ENCODE peak calls at places on chromosome 14, in five cellular contexts. One of them, this sample, is unnamed.

GRCh38 chr14:94054936-94055335 is 26.1 kb downstream of the DDX24 start:
- DNase-seq in mesendoderm: no peak
- DNase-seq in IMR-90: no peak
- DNase-seq in H9: no peak
- DNase-seq in mesenchymal stem cell: no peak
- DNase-seq in this sample: no peak

GRCh38 chr14:57290753-57291152 is 22.0 kb downstream of the AP5M1 start:
- DNase-seq in mesenchymal stem cell: no peak
- DNase-seq in H9: no peak
- DNase-seq in mesendoderm: no peak
- DNase-seq in IMR-90: no peak
- DNase-seq in this sample: peak; percentile 70

GRCh38 chr14:105322791-105323556 is 8.4 kb downstream of the PACS2 start:
- DNase-seq in mesendoderm: no peak
- DNase-seq in mesenchymal stem cell: no peak
- DNase-seq in H9: peak; percentile 25
- DNase-seq in IMR-90: no peak
- DNase-seq in this sample: no peak

GRCh38 chr14:64937821-64938193 is 4.7 kb downstream of the GPX2 start:
- DNase-seq in mesendoderm: no peak
- DNase-seq in mesenchymal stem cell: peak; percentile 23
- DNase-seq in H9: no peak
- DNase-seq in IMR-90: peak; percentile 15
- DNase-seq in this sample: no peak

GRCh38 chr14:91330846-91331245 is 86.3 kb upstream of the GPR68 start:
- DNase-seq in mesenchymal stem cell: no peak
- DNase-seq in H9: no peak
- DNase-seq in mesendoderm: no peak
- DNase-seq in IMR-90: no peak
- DNase-seq in this sample: no peak

GRCh38 chr14:100392266-100392850 is 69.2 kb downstream of the SLC25A47 start:
- DNase-seq in mesenchymal stem cell: peak; percentile 59
- DNase-seq in IMR-90: peak; percentile 44
- DNase-seq in mesendoderm: no peak
- DNase-seq in H9: no peak
- DNase-seq in this sample: no peak

GRCh38 chr14:33393155-33393894 is 454.6 kb downstream of the NPAS3 start:
- DNase-seq in mesendoderm: no peak
- DNase-seq in H9: no peak
- DNase-seq in mesenchymal stem cell: peak; percentile 64
- DNase-seq in IMR-90: no peak
- DNase-seq in this sample: no peak

GRCh38 chr14:72824051-72824450 is 69.8 kb downstream of the DPF3 start:
- DNase-seq in mesenchymal stem cell: no peak
- DNase-seq in IMR-90: no peak
- DNase-seq in mesendoderm: peak; percentile 38
- DNase-seq in H9: no peak
- DNase-seq in this sample: no peak

GRCh38 chr14:48027115-48027514 is 351.7 kb upstream of the MDGA2 start:
- DNase-seq in mesendoderm: no peak
- DNase-seq in mesenchymal stem cell: no peak
- DNase-seq in IMR-90: no peak
- DNase-seq in H9: no peak
- DNase-seq in this sample: no peak
- H2BK120ac ChIP-seq in mesendoderm: no peak overlapping the region
- H2BK120ac ChIP-seq in mesenchymal stem cell: no peak overlapping the region
- H2BK120ac ChIP-seq in IMR-90: no peak overlapping the region
- H2BK120ac ChIP-seq in H9: no peak overlapping the region
- H2BK120ac ChIP-seq in this sample: no peak overlapping the region

GRCh38 chr14:70642313-70643235 is 858 bp downstream of the TTC9 start:
- DNase-seq in mesenchymal stem cell: no peak
- DNase-seq in H9: no peak
- DNase-seq in IMR-90: no peak
- DNase-seq in mesendoderm: peak; percentile 88
- DNase-seq in this sample: no peak
- H3K4ac ChIP-seq in mesenchymal stem cell: no peak overlapping the region
- H3K4ac ChIP-seq in H9: no peak overlapping the region
- H3K4ac ChIP-seq in IMR-90: no peak overlapping the region
- H3K4ac ChIP-seq in mesendoderm: peak overlapping the region; percentile 88
- H3K4ac ChIP-seq in this sample: no peak overlapping the region

DNA sequence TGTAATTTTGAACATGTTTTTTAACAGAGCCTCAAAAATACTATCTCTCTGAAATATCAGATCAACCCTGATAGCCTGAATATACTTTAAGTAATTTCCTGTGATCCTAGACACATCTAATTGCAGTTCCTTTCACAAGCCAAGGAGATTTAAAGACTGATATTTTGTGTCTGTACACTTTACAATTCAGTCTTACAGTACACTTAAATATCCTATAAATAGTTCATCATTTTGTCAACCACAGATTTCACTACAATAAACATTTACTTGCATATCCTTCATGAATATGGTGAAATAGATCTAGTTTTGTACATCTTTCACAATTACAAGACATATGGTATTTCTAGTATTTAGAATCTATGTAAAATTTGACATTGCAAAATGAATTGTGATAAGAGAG is 161.0 kb downstream of the PAX9 start:
- DNase-seq in IMR-90: no peak
- DNase-seq in mesenchymal stem cell: no peak
- DNase-seq in H9: no peak
- DNase-seq in mesendoderm: no peak
- DNase-seq in this sample: no peak
- H4K8ac ChIP-seq in IMR-90: no peak overlapping the region
- H4K8ac ChIP-seq in mesenchymal stem cell: no peak overlapping the region
- H4K8ac ChIP-seq in H9: no peak overlapping the region
- H4K8ac ChIP-seq in mesendoderm: no peak overlapping the region
- H4K8ac ChIP-seq in this sample: no peak overlapping the region

GRCh38 chr14:95208598-95208997 is 51.3 kb upstream of the DICER1 start:
- DNase-seq in H9: no peak
- DNase-seq in mesendoderm: no peak
- DNase-seq in IMR-90: no peak
- DNase-seq in mesenchymal stem cell: no peak
- DNase-seq in this sample: no peak

GRCh38 chr14:95207475-95208253 is 50.3 kb upstream of the DICER1 start:
- DNase-seq in H9: no peak
- DNase-seq in mesendoderm: no peak
- DNase-seq in IMR-90: no peak
- DNase-seq in mesenchymal stem cell: no peak
- DNase-seq in this sample: no peak

GRCh38 chr14:95211721-95212504 is 54.6 kb upstream of the DICER1 start:
- DNase-seq in mesenchymal stem cell: no peak
- DNase-seq in H9: no peak
- DNase-seq in IMR-90: no peak
- DNase-seq in mesendoderm: no peak
- DNase-seq in this sample: no peak

GRCh38 chr14:95213774-95214173 is 56.4 kb upstream of the DICER1 start:
- DNase-seq in mesendoderm: no peak
- DNase-seq in IMR-90: no peak
- DNase-seq in mesenchymal stem cell: no peak
- DNase-seq in H9: no peak
- DNase-seq in this sample: no peak

GRCh38 chr14:95210699-95211098 is 53.4 kb upstream of the DICER1 start:
- DNase-seq in mesendoderm: no peak
- DNase-seq in IMR-90: no peak
- DNase-seq in H9: no peak
- DNase-seq in mesenchymal stem cell: no peak
- DNase-seq in this sample: no peak
- H2BK120ac ChIP-seq in mesendoderm: no peak overlapping the region
- H2BK120ac ChIP-seq in IMR-90: no peak overlapping the region
- H2BK120ac ChIP-seq in H9: no peak overlapping the region
- H2BK120ac ChIP-seq in mesenchymal stem cell: no peak overlapping the region
- H2BK120ac ChIP-seq in this sample: no peak overlapping the region

DNA sequence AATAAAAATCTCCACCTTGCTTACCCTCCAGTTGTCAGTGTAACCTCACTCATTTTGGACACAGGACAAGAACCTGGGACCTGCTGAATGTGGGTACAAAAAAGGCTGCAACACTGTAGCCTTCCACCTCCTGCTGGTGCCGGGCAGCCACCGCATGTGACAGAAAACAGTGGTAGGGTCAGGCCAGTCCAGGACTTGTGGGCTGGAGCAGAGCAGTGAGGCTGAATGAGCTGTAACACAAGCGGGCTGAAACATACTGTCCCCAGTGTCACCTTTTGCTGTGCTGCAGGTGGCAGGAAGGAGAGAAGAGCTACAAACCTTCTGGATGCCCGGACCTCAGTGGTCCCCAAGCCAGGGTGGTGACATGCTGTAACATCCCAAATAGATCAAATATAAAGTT is 465.4 kb upstream of the FOXG1 start:
- DNase-seq in IMR-90: no peak
- DNase-seq in mesendoderm: no peak
- DNase-seq in H9: peak; percentile 41
- DNase-seq in mesenchymal stem cell: no peak
- DNase-seq in this sample: no peak
- H3K4ac ChIP-seq in IMR-90: no peak overlapping the region
- H3K4ac ChIP-seq in mesendoderm: no peak overlapping the region
- H3K4ac ChIP-seq in H9: no peak overlapping the region
- H3K4ac ChIP-seq in mesenchymal stem cell: no peak overlapping the region
- H3K4ac ChIP-seq in this sample: no peak overlapping the region

DNA sequence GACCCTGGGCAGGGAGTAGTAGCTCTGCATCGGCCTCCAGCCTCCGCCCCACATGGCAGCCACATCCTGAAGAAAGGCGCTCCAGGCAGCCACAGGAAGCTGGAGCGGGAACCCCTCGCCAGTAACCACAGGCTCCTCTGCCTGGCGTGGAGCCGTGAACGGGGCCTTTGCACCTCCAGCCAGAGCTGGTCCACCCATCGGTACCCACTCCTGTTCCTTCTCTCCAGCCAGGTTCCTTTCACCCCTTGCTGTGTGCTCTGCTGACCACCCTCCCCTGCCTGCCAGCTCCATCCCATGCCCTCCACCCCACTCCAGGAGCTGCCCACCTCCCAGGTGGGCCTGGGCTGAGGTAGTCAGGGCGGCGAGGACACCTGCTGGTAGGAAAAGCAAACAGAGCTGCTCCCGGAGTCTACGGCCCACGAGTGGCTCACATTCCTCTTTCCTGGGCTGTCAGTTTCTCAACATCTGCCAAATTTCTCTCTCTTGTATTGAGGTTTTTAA is 2.7 kb downstream of the TGFB3 start:
- DNase-seq in mesenchymal stem cell: peak; percentile 18
- DNase-seq in mesendoderm: peak; percentile 57
- DNase-seq in IMR-90: peak; percentile 38
- DNase-seq in H9: peak; percentile 62
- DNase-seq in this sample: no peak
- H4K8ac ChIP-seq in mesenchymal stem cell: no peak overlapping the region
- H4K8ac ChIP-seq in mesendoderm: no peak overlapping the region
- H4K8ac ChIP-seq in IMR-90: no peak overlapping the region
- H4K8ac ChIP-seq in H9: no peak overlapping the region
- H4K8ac ChIP-seq in this sample: no peak overlapping the region

GRCh38 chr14:69712217-69712565 is 54.8 kb upstream of the SRSF5 start:
- DNase-seq in mesenchymal stem cell: no peak
- DNase-seq in IMR-90: no peak
- DNase-seq in mesendoderm: no peak
- DNase-seq in H9: no peak
- DNase-seq in this sample: no peak

GRCh38 chr14:69712637-69713088 is 54.3 kb upstream of the SRSF5 start:
- DNase-seq in mesendoderm: peak; percentile 64
- DNase-seq in mesenchymal stem cell: no peak
- DNase-seq in IMR-90: no peak
- DNase-seq in H9: peak; percentile 73
- DNase-seq in this sample: no peak

GRCh38 chr14:69713976-69714716 is 52.8 kb upstream of the SRSF5 start:
- DNase-seq in IMR-90: no peak
- DNase-seq in H9: no peak
- DNase-seq in mesendoderm: no peak
- DNase-seq in mesenchymal stem cell: no peak
- DNase-seq in this sample: no peak

GRCh38 chr14:69711471-69712216 is 55.3 kb upstream of the SRSF5 start:
- DNase-seq in IMR-90: no peak
- DNase-seq in mesenchymal stem cell: no peak
- DNase-seq in H9: no peak
- DNase-seq in mesendoderm: no peak
- DNase-seq in this sample: no peak

GRCh38 chr14:69713127-69713800 is 53.7 kb upstream of the SRSF5 start:
- DNase-seq in mesendoderm: peak; percentile 75
- DNase-seq in IMR-90: no peak
- DNase-seq in mesenchymal stem cell: no peak
- DNase-seq in H9: peak; percentile 88
- DNase-seq in this sample: peak; percentile 45
- H2BK120ac ChIP-seq in mesendoderm: no peak overlapping the region
- H2BK120ac ChIP-seq in IMR-90: peak overlapping the region; percentile 60
- H2BK120ac ChIP-seq in mesenchymal stem cell: no peak overlapping the region
- H2BK120ac ChIP-seq in H9: peak overlapping the region; percentile 27
- H2BK120ac ChIP-seq in this sample: peak overlapping the region; percentile 81